ENCODE peak calls at places on chromosomes 2 and 18, in seven cellular contexts. W is tibial nerve, V is stomach, C is GM12878, H is A549, T is uterus, B is body of pancreas. Z is an unnamed sample.

GRCh38 chr2:28449126-28449488 is 46.8 kb upstream of the PLB1 start:
- DNase-seq in W (no peak), H (no peak), T (no peak), V (no peak), C (no peak), B (no peak), Z (no peak)

GRCh38 chr2:223759569-223760430 is 77.6 kb downstream of the AP1S3 start:
- DNase-seq in B (peak), V (no peak), W (no peak), H (peak), C (no peak), T (no peak), Z (no peak)

GRCh38 chr2:25567406-25567805 is 106.0 kb downstream of the DTNB start:
- DNase-seq in T (no peak), C (peak), H (peak), V (no peak), W (peak), B (no peak), Z (no peak)

GRCh38 chr18:55489742-55490055 is 98.3 kb downstream of the TCF4 start:
- DNase-seq in H (no peak), B (no peak), V (no peak), T (no peak), W (no peak), C (peak), Z (no peak)

GRCh38 chr2:156476021-156476420 is 39.8 kb downstream of the GPD2 start:
- DNase-seq in C (no peak), H (no peak), B (no peak), V (no peak), W (no peak), T (no peak), Z (no peak)

GRCh38 chr2:9282713-9283112 is 76.1 kb downstream of the ASAP2 start:
- DNase-seq in C (no peak), H (no peak), W (no peak), V (peak), B (no peak), T (no peak), Z (peak)

GRCh38 chr2:224278531-224278930 is 123.4 kb downstream of the FAM124B start:
- DNase-seq in T (no peak), V (no peak), B (no peak), W (no peak), C (no peak), H (no peak), Z (no peak)

GRCh38 chr18:44766461-44766860 is 85.8 kb downstream of the SETBP1 start:
- DNase-seq in V (no peak), T (no peak), C (no peak), W (no peak), B (no peak), H (no peak), Z (no peak)

GRCh38 chr18:702957-703659 is 9.3 kb downstream of the ENOSF1 start:
- DNase-seq in V (peak), T (peak), B (no peak), C (no peak), W (no peak), H (no peak), Z (no peak)

GRCh38 chr2:224884188-224884587 is 158.1 kb downstream of the DOCK10 start:
- DNase-seq in W (peak), C (no peak), B (no peak), T (no peak), H (no peak), V (no peak), Z (no peak)

GRCh38 chr2:228126401-228126800 is 55.1 kb downstream of the SPHKAP start:
- DNase-seq in B (no peak), T (no peak), V (no peak), C (no peak), W (no peak), H (no peak), Z (no peak)

GRCh38 chr2:25187729-25188350 is 19.5 kb upstream of the POMC start:
- DNase-seq in C (no peak), V (no peak), B (no peak), H (no peak), T (no peak), W (no peak), Z (no peak)

GRCh38 chr2:85288244-85288725 is 39.5 kb downstream of the TGOLN2 start:
- DNase-seq in C (no peak), W (no peak), H (peak), V (peak), T (no peak), B (no peak), Z (peak)

GRCh38 chr2:149099298-149099697 is 60.8 kb downstream of the LYPD6B start:
- DNase-seq in W (no peak), H (no peak), C (no peak), V (no peak), T (no peak), B (no peak), Z (no peak)

GRCh38 chr18:2009957-2010697 is 561.2 kb downstream of the METTL4 start:
- DNase-seq in T (no peak), B (no peak), W (no peak), H (no peak), C (no peak), V (no peak), Z (no peak)

DNA sequence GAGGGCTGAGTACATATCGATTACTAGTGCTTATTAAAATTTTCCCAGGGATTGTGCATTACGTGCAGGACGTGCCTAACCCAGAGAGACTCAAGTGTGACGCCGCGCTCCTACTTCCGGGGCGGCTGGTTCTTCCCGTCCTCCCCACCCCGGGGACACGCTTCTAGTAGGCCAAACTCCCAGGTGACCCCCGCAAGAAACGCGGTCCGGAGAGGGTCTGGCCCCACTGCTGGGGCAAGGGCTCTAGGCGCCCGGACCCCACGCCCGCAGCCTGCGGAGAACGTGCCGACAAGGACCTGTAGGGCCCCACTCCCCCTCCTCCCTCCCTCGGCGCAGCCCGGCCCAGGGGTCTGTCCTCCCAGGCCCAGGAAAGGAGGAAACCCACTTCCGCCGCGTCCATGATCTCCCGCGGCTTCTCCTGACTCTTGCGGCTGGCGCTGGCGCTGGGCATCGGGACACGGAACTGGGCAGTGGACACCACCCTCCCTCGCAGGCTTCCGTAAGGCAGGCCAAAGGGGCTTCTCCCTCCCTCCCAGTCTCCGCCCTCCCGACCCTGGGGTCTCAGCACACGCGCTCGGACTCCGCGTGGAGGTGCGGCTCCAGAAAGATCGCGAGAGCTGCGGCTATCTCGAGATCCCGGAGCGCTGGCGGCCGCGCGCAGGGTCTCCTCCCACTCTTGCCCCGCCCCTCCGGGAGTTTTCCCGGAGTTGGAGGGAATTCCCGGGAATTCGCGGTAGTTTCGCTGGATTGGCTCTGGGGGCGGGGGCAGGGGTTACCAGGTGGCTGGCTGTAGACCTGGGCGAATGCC is at the start of gene DARS1:
- DNase-seq in C (peak), T (peak), H (peak), V (peak), B (peak), W (peak), Z (peak)
- TF ChIP-seq POLR2A in C (peak), T (no peak), H (peak), V (no peak), B (peak), W (peak), Z (peak)

GRCh38 chr2:3553946-3554345 is 4.2 kb downstream of the RNASEH1 start:
- DNase-seq in B (no peak), W (no peak), T (no peak), V (no peak), C (no peak), H (no peak), Z (no peak)

GRCh38 chr2:3563521-3563976 is 5.4 kb upstream of the RNASEH1 start:
- DNase-seq in B (no peak), V (no peak), W (no peak), T (no peak), C (peak), H (no peak), Z (no peak)

GRCh38 chr2:3557588-3558204 is 437 bp downstream of the RNASEH1 start:
- DNase-seq in W (no peak), C (no peak), H (peak), V (no peak), B (no peak), T (no peak), Z (no peak)

GRCh38 chr2:3558205-3559014 is at the start of gene RNASEH1:
- DNase-seq in W (peak), H (peak), V (peak), B (peak), C (peak), T (peak), Z (peak)
- TF ChIP-seq POLR2A in W (peak), H (peak), V (no peak), B (peak), C (peak), T (peak), Z (peak)

DNA sequence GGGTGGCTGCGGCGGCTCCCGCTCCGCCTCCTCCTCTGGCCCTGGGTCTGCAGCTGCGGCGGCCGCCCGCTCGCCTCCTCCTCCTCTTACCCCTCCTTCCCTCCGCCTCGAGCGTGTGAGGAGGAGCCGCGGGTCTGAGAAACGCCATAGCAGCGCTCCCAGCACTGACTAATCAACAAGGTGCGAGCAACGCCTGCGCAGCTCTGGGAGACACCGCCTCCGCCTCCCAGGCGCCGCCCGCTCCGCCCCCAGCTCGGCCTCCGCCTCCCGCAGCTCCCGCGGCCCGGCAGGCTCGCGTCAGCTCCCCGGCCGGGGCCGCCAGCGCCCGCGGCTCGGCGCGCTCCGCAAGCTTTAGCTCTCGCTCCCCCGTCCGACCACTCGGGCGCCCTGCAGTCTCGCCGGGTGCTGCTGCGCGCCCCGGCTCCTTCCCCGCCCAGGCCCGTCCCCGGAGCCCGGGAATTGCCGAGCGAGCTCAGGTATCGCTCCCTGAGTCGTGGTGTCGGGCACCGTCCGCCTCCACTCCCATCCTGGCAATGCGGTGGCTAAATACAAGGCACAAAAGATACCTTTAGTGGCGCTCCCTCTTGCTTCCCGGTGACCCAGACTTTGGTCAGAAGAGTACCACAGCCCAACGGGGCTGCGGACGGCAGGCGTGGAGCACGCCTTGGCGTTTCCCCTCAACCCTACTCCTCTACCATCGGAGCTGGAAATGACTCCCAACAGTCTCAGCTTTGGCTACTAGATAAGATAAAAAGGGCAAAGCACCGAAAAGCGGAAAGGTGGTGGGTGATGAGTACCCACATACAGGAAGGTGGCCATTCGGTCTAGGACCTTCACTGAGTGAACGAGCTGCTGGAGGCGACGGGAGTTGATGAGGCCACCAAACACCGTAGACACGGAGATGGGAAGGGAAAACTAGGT is at the start of gene GAREM1:
- DNase-seq in W (peak), V (peak), C (peak), H (peak), B (peak), T (peak), Z (peak)
- TF ChIP-seq POLR2A in W (peak), V (no peak), C (peak), H (peak), B (peak), T (peak), Z (peak)

DNA sequence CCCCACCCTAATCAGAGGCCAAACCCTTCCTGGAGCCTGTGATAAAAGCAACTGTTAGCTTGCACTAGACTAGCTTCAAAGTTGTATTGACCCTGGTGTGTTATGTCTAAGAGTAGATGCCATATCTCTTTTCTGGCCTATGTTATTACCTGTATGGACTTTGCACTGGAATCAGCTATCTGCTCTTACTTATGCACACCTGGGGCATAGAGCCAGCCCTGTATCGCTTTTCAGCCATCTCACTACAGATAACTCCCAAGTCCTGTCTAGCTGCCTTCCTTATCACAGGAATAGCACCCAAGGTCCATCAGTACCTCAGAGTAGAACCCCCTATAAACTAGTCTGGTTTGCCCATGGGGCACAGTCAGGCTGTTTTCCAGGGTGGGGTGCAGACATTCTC is 58.2 kb downstream of the BCL11A start:
- DNase-seq in H (no peak), W (no peak), V (peak), B (peak), T (no peak), C (no peak), Z (peak)
- TF ChIP-seq POLR2A in H (no peak), W (no peak), V (no peak), B (no peak), T (no peak), C (no peak), Z (no peak)

GRCh38 chr2:128323501-128323931 is 4.8 kb upstream of the HS6ST1 start:
- DNase-seq in W (no peak), H (no peak), T (no peak), B (no peak), C (no peak), V (peak), Z (no peak)

GRCh38 chr2:128322651-128323491 is 4.2 kb upstream of the HS6ST1 start:
- DNase-seq in W (no peak), C (no peak), T (peak), V (peak), H (no peak), B (peak), Z (no peak)

GRCh38 chr2:128321421-128321775 is 2.7 kb upstream of the HS6ST1 start:
- DNase-seq in T (peak), W (no peak), B (peak), H (no peak), V (no peak), C (no peak), Z (no peak)

GRCh38 chr2:128320609-128321420 is 2.1 kb upstream of the HS6ST1 start:
- DNase-seq in H (no peak), W (no peak), V (no peak), C (no peak), B (peak), T (peak), Z (no peak)

GRCh38 chr2:128321784-128322650 is 3.3 kb upstream of the HS6ST1 start:
- DNase-seq in T (peak), H (peak), C (no peak), B (peak), W (peak), V (peak), Z (peak)
- TF ChIP-seq POLR2A in T (peak), H (peak), C (peak), B (peak), W (no peak), V (no peak), Z (peak)

DNA sequence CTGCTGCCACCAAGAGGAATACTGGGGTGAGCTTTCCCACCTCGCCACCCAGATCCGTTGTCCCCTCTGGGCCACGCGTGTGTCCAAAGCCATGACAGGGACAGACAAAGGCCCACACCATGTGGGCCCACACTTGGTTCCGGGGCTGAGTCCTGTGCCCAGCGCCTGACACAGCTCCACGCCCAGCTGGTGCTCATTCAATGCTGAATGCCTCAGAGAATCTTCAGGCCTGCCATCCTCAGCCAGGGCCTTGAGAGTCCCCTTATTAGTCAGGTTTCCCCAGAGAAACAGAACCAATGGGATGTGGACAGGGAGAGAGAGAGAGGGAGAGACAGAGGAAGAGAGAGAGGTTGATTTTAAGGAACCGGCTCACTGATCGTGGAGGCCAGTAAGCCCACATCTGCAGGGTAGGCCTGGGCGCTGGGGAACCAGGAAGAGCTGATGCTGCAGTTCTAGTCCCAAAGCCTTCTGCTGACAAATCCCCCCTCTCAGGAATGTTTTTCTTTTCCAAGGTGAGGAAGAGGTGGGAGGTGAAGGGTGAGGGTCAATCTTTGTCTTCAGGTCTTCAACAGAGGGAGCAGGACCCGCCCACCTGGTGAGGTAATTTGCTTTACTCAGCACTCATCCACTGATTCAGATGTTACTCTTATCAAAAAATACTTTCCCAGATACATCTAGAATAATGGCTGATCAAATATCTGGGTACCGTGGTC is 10.2 kb upstream of the SPATA3 start:
- DNase-seq in V (no peak), W (no peak), T (no peak), H (no peak), B (no peak), C (no peak), Z (no peak)
- TF ChIP-seq POLR2A in V (no peak), W (no peak), T (no peak), H (no peak), B (no peak), C (peak), Z (no peak)

GRCh38 chr2:202635441-202636296 is 900 bp downstream of the FAM117B start:
- DNase-seq in C (peak), B (peak), H (peak), V (peak), W (peak), T (peak), Z (peak)
- TF ChIP-seq POLR2A in C (peak), B (peak), H (no peak), V (no peak), W (no peak), T (no peak), Z (peak)

Z was measured in transverse colon.